ENCODE peak calls at places on chromosomes 3 and 15, in nine cellular contexts. D is GM23338; B is CD8-positive, alpha-beta T cell; H is Peyer's patch; Q is HCT116; R is fibroblast of lung; U is endodermal cell; M is mucosa of descending colon; Z is AG10803. E is an unnamed sample.

GRCh38 chr3:126758882-126759281 is 54.8 kb downstream of the CHCHD6 start:
- DNase-seq in D (no peak), B (no peak), H (no peak), Q (no peak), R (no peak), U (no peak), M (no peak), Z (no peak), E (peak; percentile 13)

GRCh38 chr3:117665311-117665710 is 955.7 kb downstream of the TUSC7 start:
- DNase-seq in D (no peak), B (no peak), H (no peak), Q (no peak), R (no peak), U (no peak), M (peak; percentile 43), Z (no peak), E (no peak)

GRCh38 chr3:194250104-194251002 is 100.8 kb downstream of the CPN2 start:
- DNase-seq in D (no peak), B (no peak), H (no peak), Q (no peak), R (peak; percentile 60), U (no peak), M (peak; percentile 71), Z (peak; percentile 88), E (peak; percentile 62)

GRCh38 chr15:31024330-31024729 is 32.9 kb upstream of the MTMR10 start:
- DNase-seq in D (peak; percentile 87), B (no peak), H (no peak), Q (peak; percentile 16), R (peak; percentile 99), U (peak; percentile 80), M (no peak), Z (peak; percentile 98), E (peak; percentile 95)

GRCh38 chr15:72340366-72340765 is 20.4 kb upstream of the CELF6 start:
- DNase-seq in D (no peak), B (no peak), H (no peak), Q (no peak), R (peak; percentile 10), U (no peak), M (no peak), Z (peak; percentile 37), E (no peak)

GRCh38 chr15:43107741-43108140 is 1.9 kb upstream of the UBR1 start:
- DNase-seq in D (no peak), B (no peak), H (no peak), Q (no peak), R (no peak), U (no peak), M (no peak), Z (no peak), E (no peak)

GRCh38 chr15:68353418-68354145 is 76.0 kb downstream of the FEM1B start:
- DNase-seq in D (no peak), B (no peak), H (no peak), Q (no peak), R (peak; percentile 65), U (no peak), M (no peak), Z (no peak), E (no peak)

GRCh38 chr3:196422976-196423781 is 9.0 kb downstream of the UBXN7 start:
- DNase-seq in D (no peak), B (no peak), H (peak; percentile 59), Q (no peak), R (peak; percentile 36), U (peak; percentile 47), M (peak; percentile 53), Z (no peak), E (peak; percentile 15)

GRCh38 chr3:170493712-170494182 is 75.1 kb downstream of the CLDN11 start:
- DNase-seq in D (no peak), B (no peak), H (no peak), Q (no peak), R (peak; percentile 76), U (no peak), M (no peak), Z (peak; percentile 88), E (peak; percentile 71)

GRCh38 chr3:113292933-113293332 is 81.6 kb downstream of the BOC start:
- DNase-seq in D (no peak), B (no peak), H (no peak), Q (no peak), R (no peak), U (no peak), M (no peak), Z (no peak), E (no peak)

GRCh38 chr3:142929890-142930289 is 33.6 kb downstream of the PAQR9 start:
- DNase-seq in D (no peak), B (no peak), H (no peak), Q (no peak), R (no peak), U (no peak), M (no peak), Z (no peak), E (no peak)

GRCh38 chr15:52071570-52071969 is 41.0 kb downstream of the BCL2L10 start:
- DNase-seq in D (no peak), B (no peak), H (peak; percentile 56), Q (no peak), R (no peak), U (no peak), M (no peak), Z (no peak), E (no peak)

GRCh38 chr3:32304510-32304909 is 66.0 kb downstream of the CMTM8 start:
- DNase-seq in D (no peak), B (no peak), H (no peak), Q (no peak), R (no peak), U (no peak), M (no peak), Z (no peak), E (no peak)

GRCh38 chr15:65085990-65086679 is 9.6 kb downstream of the KBTBD13 start:
- DNase-seq in D (peak; percentile 84), B (no peak), H (no peak), Q (peak; percentile 49), R (no peak), U (peak; percentile 89), M (peak; percentile 62), Z (no peak), E (no peak)

GRCh38 chr15:89459271-89460038 is 36.9 kb downstream of the RHCG start:
- DNase-seq in D (no peak), B (no peak), H (peak; percentile 62), Q (no peak), R (no peak), U (no peak), M (no peak), Z (no peak), E (no peak)

GRCh38 chr3:69761896-69762789 is 22.9 kb downstream of the MITF start:
- DNase-seq in D (no peak), B (no peak), H (no peak), Q (no peak), R (peak; percentile 90), U (no peak), M (no peak), Z (peak; percentile 77), E (peak; percentile 70)

GRCh38 chr3:40167958-40168357 is 141.5 kb upstream of the EIF1B start:
- DNase-seq in D (no peak), B (no peak), H (no peak), Q (no peak), R (no peak), U (no peak), M (no peak), Z (no peak), E (no peak)

GRCh38 chr3:80043226-80043625 is 275.4 kb upstream of the ROBO1 start:
- DNase-seq in D (peak; percentile 51), B (no peak), H (no peak), Q (no peak), R (no peak), U (no peak), M (no peak), Z (no peak), E (no peak)

GRCh38 chr3:148221303-148221702 is 476.4 kb upstream of the AGTR1 start:
- DNase-seq in D (no peak), B (no peak), H (no peak), Q (no peak), R (no peak), U (no peak), M (no peak), Z (no peak), E (no peak)

GRCh38 chr3:126959921-126960603 is 22.9 kb upstream of the PLXNA1 start:
- DNase-seq in D (peak; percentile 32), B (no peak), H (no peak), Q (no peak), R (peak; percentile 69), U (peak; percentile 68), M (peak; percentile 17), Z (peak; percentile 69), E (peak; percentile 71)

GRCh38 chr15:74428970-74429783 is 4.6 kb downstream of the SEMA7A start:
- DNase-seq in D (no peak), B (no peak), H (peak; percentile 43), Q (no peak), R (no peak), U (no peak), M (no peak), Z (no peak), E (no peak)
- TF ChIP-seq CTCF in D (no peak), B (no peak), H (no peak), Q (no peak), R (no peak), U (no peak), M (no peak), Z (no peak), E (no peak)

DNA sequence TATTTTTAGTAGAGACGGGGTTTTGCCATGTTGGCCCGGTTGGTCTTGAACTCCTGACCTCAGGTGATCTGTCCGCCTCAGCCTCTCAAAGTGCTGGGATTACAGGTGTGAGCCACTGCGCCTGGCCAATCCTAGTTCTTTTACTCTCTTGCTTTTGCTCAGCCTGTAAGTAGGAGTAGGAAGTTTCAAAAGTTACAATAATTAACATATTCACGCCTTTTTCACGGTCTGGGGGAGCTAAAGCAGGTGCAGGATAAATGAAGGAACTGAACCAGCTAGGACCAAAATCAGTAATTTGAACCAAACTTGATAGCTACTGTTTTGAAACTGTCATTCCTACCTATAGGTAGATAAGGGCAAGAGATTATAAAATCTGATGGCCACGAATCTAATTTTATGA is 98.5 kb downstream of the CACNA1D start:
- DNase-seq in D (no peak), B (no peak), H (no peak), Q (no peak), R (no peak), U (no peak), M (no peak), Z (no peak), E (no peak)
- H3K4me3 ChIP-seq in D (no peak overlapping the region), B (no peak overlapping the region), H (no peak overlapping the region), Q (no peak overlapping the region), R (no peak overlapping the region), U (no peak overlapping the region), M (no peak overlapping the region), Z (no peak overlapping the region), E (no peak overlapping the region)

DNA sequence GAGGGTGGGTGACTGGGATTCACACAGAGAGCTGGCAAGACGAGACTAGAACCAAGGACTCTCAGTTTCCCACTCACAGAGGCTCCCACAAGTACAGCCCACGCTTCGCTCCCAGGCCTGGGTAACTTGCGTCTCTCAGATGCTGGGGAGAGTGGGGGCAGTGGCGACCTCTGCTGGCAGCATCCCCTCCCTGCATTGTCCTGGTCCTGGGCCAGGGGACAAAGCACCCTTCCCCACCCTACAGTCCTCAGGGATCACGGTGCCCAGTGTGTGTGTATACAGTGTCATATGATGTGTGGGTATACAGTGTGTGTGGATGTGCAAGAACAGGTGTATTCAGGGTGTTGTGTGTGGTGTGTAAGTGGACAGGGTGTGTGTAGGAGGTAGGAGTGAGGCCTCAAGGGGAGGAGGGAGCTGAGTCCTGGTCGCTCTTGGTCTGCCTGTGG is 12.8 kb downstream of the VILL start:
- DNase-seq in D (peak; percentile 76), B (peak; percentile 62), H (peak; percentile 83), Q (no peak), R (peak; percentile 23), U (peak; percentile 95), M (peak; percentile 87), Z (peak; percentile 36), E (peak; percentile 47)
- TF ChIP-seq CTCF in D (peak; percentile 92), B (peak; percentile 68), H (peak; percentile 83), Q (no peak), R (peak; percentile 80), U (peak; percentile 97), M (peak; percentile 71), Z (peak; percentile 69), E (peak; percentile 94)

GRCh38 chr3:186168976-186169375 is 60.1 kb upstream of the ETV5 start:
- DNase-seq in D (no peak), B (no peak), H (no peak), Q (no peak), R (no peak), U (no peak), M (no peak), Z (no peak), E (no peak)
- H3K4me3 ChIP-seq in D (no peak overlapping the region), B (no peak overlapping the region), H (no peak overlapping the region), Q (no peak overlapping the region), R (no peak overlapping the region), U (no peak overlapping the region), M (no peak overlapping the region), Z (no peak overlapping the region), E (no peak overlapping the region)

E was measured in astrocyte of the spinal cord.